ENCODE peak calls at places on chromosome 11, in four cellular contexts. One of them, this sample, is unnamed.

GRCh38 chr11:73170140-73170539 is 28.0 kb upstream of the FCHSD2 start:
- DNase-seq in AG08395: no peak
- DNase-seq in caudate nucleus: no peak
- DNase-seq in activated CD4-positive, CD25-positive, alpha-beta regulatory T cell treated with anti-CD3 and anti-CD28 coated beads, Interleukin-2, amount 50 U/mL, for 16 hours: no peak
- DNase-seq in this sample: no peak

GRCh38 chr11:111206472-111206871 is 39.1 kb upstream of the POU2AF2 start:
- DNase-seq in caudate nucleus: no peak
- DNase-seq in AG08395: peak
- DNase-seq in activated CD4-positive, CD25-positive, alpha-beta regulatory T cell treated with anti-CD3 and anti-CD28 coated beads, Interleukin-2, amount 50 U/mL, for 16 hours: no peak
- DNase-seq in this sample: no peak

GRCh38 chr11:122882809-122883681 is 486 bp downstream of the JHY start:
- DNase-seq in AG08395: peak
- DNase-seq in activated CD4-positive, CD25-positive, alpha-beta regulatory T cell treated with anti-CD3 and anti-CD28 coated beads, Interleukin-2, amount 50 U/mL, for 16 hours: no peak
- DNase-seq in caudate nucleus: no peak
- DNase-seq in this sample: no peak

GRCh38 chr11:77909277-77909676 is 85.2 kb downstream of the INTS4 start:
- DNase-seq in activated CD4-positive, CD25-positive, alpha-beta regulatory T cell treated with anti-CD3 and anti-CD28 coated beads, Interleukin-2, amount 50 U/mL, for 16 hours: no peak
- DNase-seq in AG08395: no peak
- DNase-seq in caudate nucleus: no peak
- DNase-seq in this sample: no peak

GRCh38 chr11:103108933-103109817 is at the start of gene DYNC2H1:
- DNase-seq in caudate nucleus: peak
- DNase-seq in activated CD4-positive, CD25-positive, alpha-beta regulatory T cell treated with anti-CD3 and anti-CD28 coated beads, Interleukin-2, amount 50 U/mL, for 16 hours: peak
- DNase-seq in AG08395: peak
- DNase-seq in this sample: peak

GRCh38 chr11:102010776-102011500 is 36.3 kb upstream of the CFAP300 start:
- DNase-seq in caudate nucleus: no peak
- DNase-seq in activated CD4-positive, CD25-positive, alpha-beta regulatory T cell treated with anti-CD3 and anti-CD28 coated beads, Interleukin-2, amount 50 U/mL, for 16 hours: no peak
- DNase-seq in AG08395: peak
- DNase-seq in this sample: no peak

GRCh38 chr11:944711-945470 is 19.2 kb downstream of the AP2A2 start:
- DNase-seq in activated CD4-positive, CD25-positive, alpha-beta regulatory T cell treated with anti-CD3 and anti-CD28 coated beads, Interleukin-2, amount 50 U/mL, for 16 hours: no peak
- DNase-seq in caudate nucleus: no peak
- DNase-seq in AG08395: peak
- DNase-seq in this sample: no peak

GRCh38 chr11:132451942-132452601 is 1080.2 kb downstream of the OPCML start:
- DNase-seq in caudate nucleus: no peak
- DNase-seq in activated CD4-positive, CD25-positive, alpha-beta regulatory T cell treated with anti-CD3 and anti-CD28 coated beads, Interleukin-2, amount 50 U/mL, for 16 hours: no peak
- DNase-seq in AG08395: no peak
- DNase-seq in this sample: no peak

GRCh38 chr11:1736447-1736992 is 13.9 kb downstream of the IFITM10 start:
- DNase-seq in caudate nucleus: no peak
- DNase-seq in activated CD4-positive, CD25-positive, alpha-beta regulatory T cell treated with anti-CD3 and anti-CD28 coated beads, Interleukin-2, amount 50 U/mL, for 16 hours: no peak
- DNase-seq in AG08395: no peak
- DNase-seq in this sample: no peak

GRCh38 chr11:31795706-31796522 is 15.2 kb downstream of the PAX6 start:
- DNase-seq in caudate nucleus: no peak
- DNase-seq in AG08395: no peak
- DNase-seq in activated CD4-positive, CD25-positive, alpha-beta regulatory T cell treated with anti-CD3 and anti-CD28 coated beads, Interleukin-2, amount 50 U/mL, for 16 hours: no peak
- DNase-seq in this sample: no peak

This sample was measured in dorsolateral prefrontal cortex.